ENCODE peak calls at places on chromosomes 7 and 10, in eight cellular contexts. M is RWPE1, W is suprapubic skin, D is cardiac fibroblast, I is mucosa of descending colon, J is uterus, U is progenitor cell of endocrine pancreas, P is Caco-2. G is an unnamed sample.

GRCh38 chr10:102634696-102635095 is 9.6 kb upstream of the TRIM8 start:
- DNase-seq in P (no peak), I (peak; percentile 43), U (no peak), D (no peak), J (no peak), W (no peak), M (no peak), G (peak; percentile 58)

GRCh38 chr10:25080880-25081581 is 64.6 kb downstream of the THNSL1 start:
- DNase-seq in W (peak; percentile 84), J (peak; percentile 78), P (peak; percentile 92), I (peak; percentile 59), M (peak; percentile 78), U (peak; percentile 77), D (peak; percentile 91), G (peak; percentile 87)

GRCh38 chr7:114989531-114989930 is 67.6 kb downstream of the MDFIC start:
- DNase-seq in P (no peak), W (no peak), I (no peak), J (no peak), D (no peak), U (no peak), M (no peak), G (no peak)

GRCh38 chr7:47658886-47659635 is 77.2 kb upstream of the TNS3 start:
- DNase-seq in M (no peak), J (no peak), U (no peak), D (no peak), I (no peak), W (no peak), P (no peak), G (no peak)

GRCh38 chr10:75395955-75396860 is 5.4 kb downstream of the ZNF503 start:
- DNase-seq in J (peak; percentile 49), P (no peak), I (peak; percentile 60), M (no peak), D (peak; percentile 33), W (peak; percentile 77), U (peak; percentile 29), G (no peak)

GRCh38 chr10:122288917-122289316 is 17.8 kb downstream of the BTBD16 start:
- DNase-seq in I (no peak), J (no peak), U (no peak), M (no peak), D (no peak), P (no peak), W (no peak), G (no peak)

GRCh38 chr10:68924593-68924992 is 23.5 kb downstream of the DDX50 start:
- DNase-seq in P (no peak), I (no peak), J (no peak), D (peak; percentile 9), U (no peak), W (no peak), M (no peak), G (no peak)

GRCh38 chr10:114413398-114413797 is 9.1 kb upstream of the AFAP1L2 start:
- DNase-seq in M (peak; percentile 91), D (no peak), I (peak; percentile 44), P (no peak), W (no peak), J (no peak), U (no peak), G (peak; percentile 75)

GRCh38 chr7:152462995-152463713 is 27.4 kb upstream of the KMT2C start:
- DNase-seq in M (peak; percentile 13), J (peak; percentile 66), I (no peak), D (peak; percentile 50), P (no peak), U (no peak), W (no peak), G (no peak)

GRCh38 chr7:12706900-12707536 is 19.6 kb downstream of the ARL4A start:
- DNase-seq in P (no peak), M (peak; percentile 60), I (no peak), U (no peak), D (peak; percentile 72), J (no peak), W (no peak), G (no peak)

GRCh38 chr10:88411772-88412349 is 171.3 kb downstream of the RNLS start:
- DNase-seq in U (no peak), D (no peak), W (no peak), I (no peak), M (no peak), J (no peak), P (no peak), G (no peak)

GRCh38 chr10:119931873-119932272 is 39.3 kb downstream of the SEC23IP start:
- DNase-seq in D (peak; percentile 7), U (no peak), M (no peak), W (no peak), P (no peak), J (no peak), I (no peak), G (no peak)

GRCh38 chr7:37510043-37510634 is 61.5 kb upstream of the ELMO1 start:
- DNase-seq in W (no peak), P (no peak), I (no peak), J (no peak), U (no peak), M (no peak), D (peak; percentile 2), G (peak; percentile 27)

GRCh38 chr7:112140600-112140999 is 65.6 kb downstream of the DOCK4 start:
- DNase-seq in W (no peak), J (no peak), D (no peak), P (no peak), U (no peak), I (no peak), M (no peak), G (no peak)

GRCh38 chr7:34084651-34085050 is 179.3 kb downstream of the BMPER start:
- DNase-seq in M (no peak), I (no peak), D (no peak), J (no peak), W (no peak), P (no peak), U (no peak), G (no peak)

GRCh38 chr7:55271069-55271468 is 94.1 kb upstream of the LANCL2 start:
- DNase-seq in J (no peak), M (no peak), U (no peak), D (peak; percentile 52), P (no peak), W (no peak), I (no peak), G (peak; percentile 25)
- TF ChIP-seq CTCF in J (no peak), M (peak; percentile 9), U (peak; percentile 16), D (peak; percentile 62), P (peak; percentile 32), W (no peak), I (no peak), G (peak; percentile 54)

GRCh38 chr7:78038465-78039080 is 240.0 kb downstream of the PHTF2 start:
- DNase-seq in U (no peak), I (no peak), D (no peak), W (no peak), J (no peak), M (no peak), P (no peak), G (no peak)

GRCh38 chr7:78033428-78033827 is 234.9 kb downstream of the PHTF2 start:
- DNase-seq in M (no peak), D (no peak), U (no peak), W (no peak), I (no peak), J (no peak), P (no peak), G (no peak)

GRCh38 chr7:78041409-78041808 is 242.8 kb downstream of the PHTF2 start:
- DNase-seq in M (no peak), J (no peak), W (no peak), I (no peak), D (no peak), U (no peak), P (no peak), G (no peak)

GRCh38 chr7:78039791-78040776 is 241.5 kb downstream of the PHTF2 start:
- DNase-seq in W (no peak), P (no peak), D (peak; percentile 18), U (no peak), J (no peak), M (peak; percentile 25), I (no peak), G (no peak)

GRCh38 chr7:78037603-78038002 is 239.0 kb downstream of the PHTF2 start:
- DNase-seq in J (no peak), D (no peak), W (no peak), M (no peak), I (no peak), U (no peak), P (no peak), G (no peak)
- TF ChIP-seq CTCF in J (no peak), D (no peak), W (no peak), M (no peak), I (no peak), U (no peak), P (no peak), G (no peak)

DNA sequence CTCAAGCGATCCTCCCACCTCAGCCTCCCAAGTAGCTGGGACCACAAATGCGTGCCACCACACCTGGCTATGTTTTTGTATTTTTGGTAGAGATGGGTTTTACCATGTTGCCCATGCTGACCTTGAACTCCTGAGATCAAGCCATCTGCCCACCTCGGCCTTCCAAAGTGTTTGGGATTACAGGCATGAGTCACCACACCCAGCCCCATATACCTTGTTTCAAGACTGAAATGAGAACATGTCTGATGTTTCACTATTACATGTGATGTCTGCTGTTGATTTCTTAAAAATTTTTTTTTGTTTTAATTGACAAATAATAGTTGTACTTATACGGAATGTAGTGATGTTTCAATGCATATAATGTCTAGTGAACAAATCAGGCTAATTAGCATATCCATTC is 14.5 kb downstream of the KLHL7 start:
- DNase-seq in W (no peak), J (no peak), M (no peak), D (no peak), P (no peak), U (no peak), I (no peak), G (no peak)
- TF ChIP-seq CTCF in W (no peak), J (no peak), M (no peak), D (no peak), P (no peak), U (no peak), I (no peak), G (no peak)

GRCh38 chr7:74579800-74580685 is 77.5 kb upstream of the GTF2I start:
- DNase-seq in P (peak; percentile 94), W (no peak), J (no peak), U (peak; percentile 36), D (peak; percentile 18), I (peak; percentile 86), M (no peak), G (peak; percentile 57)

GRCh38 chr7:74572301-74573090 is 85.0 kb upstream of the GTF2I start:
- DNase-seq in I (no peak), M (no peak), P (no peak), D (no peak), J (no peak), U (no peak), W (no peak), G (no peak)

GRCh38 chr7:74573499-74573898 is 84.0 kb upstream of the GTF2I start:
- DNase-seq in I (no peak), J (no peak), M (no peak), D (no peak), U (no peak), P (no peak), W (no peak), G (no peak)

GRCh38 chr7:74575083-74575803 is 82.3 kb upstream of the GTF2I start:
- DNase-seq in D (peak; percentile 35), J (no peak), M (peak; percentile 93), W (no peak), P (no peak), I (no peak), U (no peak), G (peak; percentile 49)

DNA sequence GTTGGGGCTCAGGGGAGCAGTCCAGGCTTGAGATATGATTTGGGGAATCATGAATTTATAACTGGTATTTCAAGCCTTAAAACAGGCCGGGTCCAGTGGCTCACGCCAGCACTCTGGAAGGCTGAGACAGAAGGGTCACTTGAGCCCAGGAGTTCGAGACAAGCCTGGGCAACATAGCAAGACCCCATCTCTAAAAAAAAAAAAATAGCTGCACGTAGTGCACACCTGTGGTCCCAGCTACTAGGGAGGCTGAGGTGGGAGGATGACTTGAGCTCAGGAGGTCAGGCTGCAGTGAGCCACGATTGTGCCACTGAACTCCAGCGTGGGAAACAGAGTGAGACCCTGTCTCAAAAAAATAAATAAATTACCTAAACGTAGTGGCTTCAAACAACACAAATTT is 81.7 kb upstream of the GTF2I start:
- DNase-seq in U (no peak), D (no peak), I (no peak), J (no peak), W (no peak), M (no peak), P (no peak), G (no peak)
- TF ChIP-seq CTCF in U (no peak), D (no peak), I (no peak), J (no peak), W (no peak), M (no peak), P (no peak), G (no peak)

G was measured in Calu3.